ENCODE peak calls at places on chromosomes 3 and 15, in five cellular contexts. S, A, K, C and O are unnamed samples. For H3K27me3 and H3K4me1, the result is how much of the 10 kb centered on the place peaks cover.

GRCh38 chr3:158430968-158431367 is 140.0 kb upstream of the MLF1 start:
- DNase-seq in S (no peak), C (no peak), K (no peak), A (no peak), O (no peak)

GRCh38 chr15:33737687-33738606 is 230.3 kb upstream of the CHRM5 start:
- DNase-seq in C (peak), S (peak), K (peak), A (no peak), O (peak)

GRCh38 chr3:126418661-126419131 is 24.0 kb downstream of the CFAP100 start:
- DNase-seq in K (no peak), C (no peak), S (no peak), A (no peak), O (no peak)

GRCh38 chr3:47678446-47679338 is 100.0 kb upstream of the CSPG5 start:
- DNase-seq in K (no peak), S (no peak), A (no peak), C (no peak), O (no peak)

GRCh38 chr15:75112278-75112847 is 89.0 kb downstream of the PPCDC start:
- DNase-seq in S (no peak), C (no peak), A (no peak), K (no peak), O (no peak)

GRCh38 chr15:25731411-25731810 is 131.7 kb downstream of the ATP10A start:
- DNase-seq in A (no peak), C (no peak), S (no peak), K (no peak), O (no peak)

GRCh38 chr3:32469151-32469874 is 33.3 kb downstream of the CMTM6 start:
- DNase-seq in K (no peak), S (no peak), A (no peak), C (no peak), O (no peak)

GRCh38 chr3:31356941-31357340 is 175.8 kb upstream of the STT3B start:
- DNase-seq in C (no peak), A (no peak), K (no peak), S (no peak), O (no peak)

GRCh38 chr15:76903251-76903681 is 1.9 kb downstream of the SCAPER start:
- DNase-seq in A (no peak), K (no peak), S (peak), C (no peak), O (peak)

GRCh38 chr3:31399270-31399669 is 133.5 kb upstream of the STT3B start:
- DNase-seq in C (no peak), K (no peak), A (no peak), S (no peak), O (no peak)

GRCh38 chr3:169931747-169932520 is 20.6 kb downstream of the SAMD7 start:
- DNase-seq in S (no peak), A (no peak), K (no peak), C (no peak), O (no peak)

GRCh38 chr15:71623111-71623510 is 187.2 kb upstream of the NR2E3 start:
- DNase-seq in C (no peak), A (no peak), S (no peak), K (no peak), O (peak)

GRCh38 chr15:34119291-34119690 is 17.4 kb downstream of the PGBD4 start:
- DNase-seq in K (no peak), C (no peak), A (no peak), S (no peak), O (peak)

GRCh38 chr3:171393032-171393744 is 67.0 kb downstream of the TNIK start:
- DNase-seq in A (no peak), C (no peak), K (peak), S (no peak), O (no peak)
- H3K4me3 ChIP-seq in A (no peak), C (peak), K (no peak), S (no peak), O (no peak)

DNA sequence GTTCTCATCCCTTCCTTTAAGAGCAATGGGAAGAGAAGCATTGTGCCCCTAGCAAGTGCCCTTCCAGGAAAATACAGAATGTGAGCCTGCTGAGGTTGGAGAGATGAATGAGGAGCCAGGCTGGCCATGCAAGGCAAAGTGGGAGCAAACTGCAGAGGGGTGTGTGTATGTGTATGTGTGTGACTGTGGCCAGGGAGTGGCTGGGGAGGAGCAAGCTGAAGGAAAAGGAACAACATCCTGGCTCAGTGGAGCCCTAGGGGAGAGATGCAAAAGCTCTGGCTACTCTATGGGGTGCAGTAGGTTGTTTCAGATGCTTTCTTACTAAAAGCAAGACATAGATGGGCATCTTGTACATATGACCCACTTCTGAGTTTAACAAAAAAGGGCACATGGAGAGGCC is 20.6 kb downstream of the FOXP1 start:
- DNase-seq in A (no peak), C (no peak), S (no peak), K (no peak), O (no peak)
- H3K27me3 ChIP-seq in A (under half), C (under half), S (under half), K (under half), O (under half)

GRCh38 chr3:105863608-105864007 is 5.2 kb downstream of the CBLB start:
- DNase-seq in C (no peak), S (no peak), A (no peak), K (no peak), O (no peak)

GRCh38 chr3:105867690-105868449 is 942 bp downstream of the CBLB start:
- DNase-seq in K (no peak), A (no peak), C (no peak), S (no peak), O (peak)

GRCh38 chr3:105866656-105867653 is 1.9 kb downstream of the CBLB start:
- DNase-seq in S (no peak), C (no peak), K (no peak), A (no peak), O (no peak)

GRCh38 chr3:105865867-105866350 is 2.9 kb downstream of the CBLB start:
- DNase-seq in C (no peak), A (no peak), K (no peak), S (no peak), O (no peak)

DNA sequence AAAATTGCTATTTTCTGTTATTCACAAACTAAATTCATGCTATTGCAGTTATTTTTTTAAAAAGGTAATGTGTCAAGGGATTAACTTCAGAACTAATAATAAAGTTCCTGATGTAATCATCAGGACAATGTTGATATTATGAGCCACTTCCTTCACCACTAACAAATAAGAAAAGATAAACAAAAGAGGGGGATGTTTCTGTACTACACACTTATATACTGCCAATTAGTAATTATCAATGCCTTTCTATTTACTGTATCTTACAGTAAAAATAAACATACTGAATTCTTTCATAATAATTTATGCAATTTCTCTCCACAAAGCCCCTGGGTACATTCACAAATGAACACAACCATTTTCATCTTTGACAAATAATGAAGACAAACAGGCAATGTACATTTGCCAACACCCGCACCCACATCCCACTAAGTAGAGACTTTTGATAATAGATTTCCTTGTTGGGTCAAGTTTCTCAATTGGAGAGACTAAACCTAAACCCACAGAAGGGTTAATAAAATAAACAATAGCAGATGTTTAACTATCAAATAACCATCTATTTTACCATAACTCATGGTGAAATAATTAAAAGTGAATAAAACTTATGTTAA is 3.7 kb downstream of the CBLB start:
- DNase-seq in A (no peak), K (no peak), S (no peak), C (no peak), O (no peak)
- H3K4me1 ChIP-seq in A (half or more), K (under half), S (under half), C (under half), O (under half)

GRCh38 chr3:5187152-5187919 is at the start of gene EDEM1:
- DNase-seq in A (peak), C (peak), K (peak), S (peak), O (peak)

GRCh38 chr3:5185093-5185673 is 2.3 kb upstream of the EDEM1 start:
- DNase-seq in C (no peak), S (no peak), K (no peak), A (no peak), O (no peak)

GRCh38 chr3:5186089-5186853 is 1.2 kb upstream of the EDEM1 start:
- DNase-seq in A (no peak), S (no peak), K (no peak), C (no peak), O (no peak)

GRCh38 chr3:5186854-5187151 is 704 bp upstream of the EDEM1 start:
- DNase-seq in S (no peak), C (no peak), K (peak), A (no peak), O (no peak)

DNA sequence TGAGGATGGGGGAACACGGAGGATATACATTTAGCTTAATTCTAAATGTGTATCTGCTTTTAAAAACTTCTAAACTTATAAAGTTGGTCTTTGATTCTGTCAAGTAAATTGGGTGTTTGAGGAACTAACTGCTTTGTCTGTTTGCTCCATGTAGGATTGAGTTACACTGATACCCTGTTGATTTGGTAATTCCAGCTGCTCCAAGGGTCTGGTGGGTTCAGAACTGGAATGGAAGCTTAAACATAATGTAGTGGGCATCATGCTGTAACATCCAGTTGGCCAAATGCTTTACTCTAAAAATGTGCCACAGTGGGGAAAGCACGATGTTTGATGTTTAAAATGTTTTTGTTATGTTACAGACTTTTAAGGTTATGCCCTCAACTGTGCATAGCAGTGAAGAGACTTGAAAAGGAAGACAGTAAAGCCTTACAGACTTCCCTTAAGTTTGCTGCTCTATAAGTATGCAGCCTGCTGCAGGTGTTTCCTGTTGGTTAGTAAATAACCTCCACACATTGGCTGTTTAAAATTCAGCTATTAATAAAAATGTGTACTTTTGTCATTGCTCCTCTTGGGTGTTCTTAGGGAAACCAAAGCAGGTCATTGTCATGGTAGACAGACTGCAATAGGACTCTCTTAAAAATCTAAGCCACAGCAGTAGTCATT is 5.9 kb upstream of the EDEM1 start:
- DNase-seq in K (no peak), C (no peak), A (no peak), S (no peak), O (no peak)
- H3K4me3 ChIP-seq in K (no peak), C (no peak), A (no peak), S (no peak), O (no peak)

GRCh38 chr15:99100245-99101173 is 4.4 kb upstream of the SYNM start:
- DNase-seq in S (no peak), K (peak), C (peak), A (peak), O (peak)
- H3K27me3 ChIP-seq in S (under half), K (under half), C (under half), A (half or more), O (under half)

DNA sequence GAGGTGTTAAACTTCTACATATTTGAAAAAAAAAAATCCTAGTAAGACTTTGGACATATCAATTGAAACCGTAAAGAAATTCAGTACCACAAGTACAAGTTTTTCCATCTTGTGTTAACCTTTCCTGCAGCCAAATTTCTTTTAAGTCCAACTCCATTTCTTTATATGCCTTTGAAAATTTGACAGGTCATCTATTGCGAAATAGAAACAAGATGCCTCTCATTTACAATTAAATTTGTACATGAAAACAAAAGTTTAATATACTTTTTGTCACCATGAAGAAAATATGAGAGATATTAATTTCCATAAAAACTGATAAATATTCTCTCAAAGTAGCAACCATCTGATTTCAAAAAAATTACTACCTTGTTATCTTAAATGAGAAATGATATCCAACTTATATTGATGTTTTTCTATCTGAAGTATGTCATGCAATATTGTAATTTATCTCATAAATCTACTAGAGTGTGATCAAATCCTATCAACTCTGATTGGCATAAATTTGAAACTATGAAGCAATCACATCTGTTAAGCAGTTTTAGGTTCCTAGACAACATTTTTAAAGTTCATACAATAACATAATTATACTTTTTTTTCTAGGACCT is 68.2 kb downstream of the TBC1D5 start:
- DNase-seq in A (no peak), S (no peak), C (no peak), K (no peak), O (peak)
- H3K4me1 ChIP-seq in A (under half), S (under half), C (under half), K (under half), O (under half)

DNA sequence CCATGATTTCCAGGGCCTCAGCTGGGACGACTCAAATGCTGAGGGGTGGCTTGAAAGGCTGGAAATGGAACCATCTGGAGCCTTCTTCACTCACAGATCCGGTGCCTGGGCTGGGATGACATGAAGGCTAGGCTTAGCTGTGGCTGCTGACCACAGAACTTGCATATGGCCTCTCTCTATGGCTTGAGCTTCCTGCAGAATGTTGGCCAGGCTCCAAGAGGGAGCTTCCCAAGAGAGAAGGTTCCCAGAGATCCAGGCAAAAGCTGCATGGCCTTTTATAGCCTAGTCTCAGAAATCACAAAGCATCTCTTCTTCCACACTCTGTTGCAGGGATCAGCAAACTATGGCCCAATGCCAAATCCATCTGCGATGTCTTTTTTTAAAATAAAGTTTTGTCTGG is 44.8 kb downstream of the GATM start:
- DNase-seq in S (no peak), A (peak), K (no peak), C (no peak), O (peak)
- H3K4me3 ChIP-seq in S (no peak), A (no peak), K (no peak), C (no peak), O (no peak)

GRCh38 chr15:59996498-59997041 is 7.5 kb upstream of the FOXB1 start:
- DNase-seq in C (no peak), A (no peak), S (no peak), K (no peak), O (no peak)
- H3K27me3 ChIP-seq in C (under half), A (half or more), S (half or more), K (half or more), O (half or more)